ENCODE peak calls at places on chromosome 4, in five cellular contexts. J is RWPE1, N is RPMI7951, I is HT1080, U is CD14-positive monocyte. B is an unnamed sample.

GRCh38 chr4:43564601-43565000 is 672.1 kb downstream of the GRXCR1 start:
- DNase-seq in I (no peak), J (no peak), N (no peak), U (no peak), B (no peak)

GRCh38 chr4:183493246-183493645 is 11.6 kb upstream of the ING2 start:
- DNase-seq in J (peak; percentile 59), N (no peak), U (no peak), I (no peak), B (peak; percentile 31)

GRCh38 chr4:77465271-77465670 is 140.3 kb upstream of the CXCL13 start:
- DNase-seq in I (peak; percentile 5), J (peak; percentile 41), N (peak; percentile 31), U (no peak), B (no peak)

GRCh38 chr4:94826206-94826605 is 68.5 kb downstream of the BMPR1B start:
- DNase-seq in J (no peak), U (no peak), N (no peak), I (peak; percentile 11), B (no peak)

GRCh38 chr4:22502895-22503814 is 12.7 kb downstream of the ADGRA3 start:
- DNase-seq in J (no peak), N (no peak), U (no peak), I (peak; percentile 15), B (no peak)

GRCh38 chr4:89039735-89040338 is 17.1 kb downstream of the FAM13A start:
- DNase-seq in N (no peak), J (no peak), U (no peak), I (no peak), B (no peak)

GRCh38 chr4:62014982-62015739 is 815.0 kb downstream of the ADGRL3 start:
- DNase-seq in U (no peak), J (peak; percentile 27), I (no peak), N (no peak), B (peak; percentile 21)

GRCh38 chr4:7298601-7299000 is 106.3 kb downstream of the SORCS2 start:
- DNase-seq in U (no peak), N (no peak), J (no peak), I (no peak), B (no peak)

GRCh38 chr4:88531549-88531948 is 8.0 kb upstream of the PYURF start:
- DNase-seq in U (no peak), N (no peak), J (no peak), I (peak; percentile 52), B (no peak)

GRCh38 chr4:78776729-78777555 is 792 bp downstream of the BMP2K start:
- DNase-seq in I (peak; percentile 83), U (peak; percentile 71), J (peak; percentile 82), N (peak; percentile 81), B (peak; percentile 79)

GRCh38 chr4:90145331-90145730 is 18.1 kb downstream of the CCSER1 start:
- DNase-seq in I (no peak), J (no peak), N (no peak), U (no peak), B (no peak)

GRCh38 chr4:186948361-186949291 is 225.0 kb upstream of the FAT1 start:
- DNase-seq in I (peak; percentile 27), J (no peak), N (peak; percentile 66), U (no peak), B (peak; percentile 81)

GRCh38 chr4:169724251-169724650 is 33.5 kb downstream of the HPF1 start:
- DNase-seq in I (peak; percentile 28), U (no peak), J (no peak), N (peak; percentile 0), B (peak; percentile 71)

GRCh38 chr4:152510349-152511147 is 25.3 kb downstream of the FBXW7 start:
- DNase-seq in I (no peak), J (no peak), N (no peak), U (no peak), B (no peak)

GRCh38 chr4:18033111-18034085 is 11.8 kb upstream of the LCORL start:
- DNase-seq in J (no peak), U (no peak), N (no peak), I (no peak), B (no peak)

GRCh38 chr4:112847781-112848180 is 201.7 kb upstream of the ANK2 start:
- DNase-seq in N (no peak), U (no peak), I (no peak), J (no peak), B (no peak)

GRCh38 chr4:122764808-122765189 is 32.3 kb downstream of the BBS12 start:
- DNase-seq in N (peak; percentile 46), I (peak; percentile 52), J (peak; percentile 30), U (no peak), B (no peak)

GRCh38 chr4:126992910-126993309 is 639.8 kb upstream of the INTU start:
- DNase-seq in I (no peak), J (no peak), N (peak; percentile 33), U (no peak), B (no peak)

GRCh38 chr4:2041234-2042130 is 17.6 kb upstream of the NAT8L start:
- DNase-seq in J (peak; percentile 84), U (peak; percentile 93), I (peak; percentile 81), N (peak; percentile 65), B (peak; percentile 77)

GRCh38 chr4:85778809-85779124 is 303.8 kb downstream of the ARHGAP24 start:
- DNase-seq in U (no peak), I (no peak), N (no peak), J (no peak), B (no peak)

GRCh38 chr4:86927843-86928395 is 6.9 kb upstream of the AFF1 start:
- DNase-seq in N (peak; percentile 88), U (peak; percentile 82), J (peak; percentile 91), I (peak; percentile 97), B (peak; percentile 97)

GRCh38 chr4:164440196-164440595 is 313.7 kb upstream of the SMIM31 start:
- DNase-seq in J (peak; percentile 64), I (peak; percentile 90), N (no peak), U (no peak), B (no peak)

GRCh38 chr4:155608231-155608885 is 58.3 kb upstream of the GUCY1A1 start:
- DNase-seq in I (peak; percentile 17), N (peak; percentile 61), U (no peak), J (no peak), B (no peak)

B was measured in trophoblast cell.